ENCODE peak calls at places on chromosome 3, in nine cellular contexts. K is cardiac muscle cell; F is breast epithelium; Z is activated T-cell treated with anti-CD3 and anti-CD28 coated beads for 1 hour; V is stimulated activated CD8-positive, alpha-beta memory T cell treated with anti-CD3 and anti-CD28 coated beads, Interleukin-4, amount 100 ng/mL, for 4 hours; I is NCI-H1092 treated with DMSO at 0.1 percent for 48 hours; E is NAMALWA; T is stimulated activated CD4-positive, alpha-beta T cell treated with anti-CD3 and anti-CD28 coated beads, Interleukin-12 subunit alpha, Interleukin-12 subunit beta, amount 100 ng/mL, for 48 hours; S is activated gamma-delta T cell treated with anti-CD3 and anti-CD28 coated beads, Interleukin-2, amount 50 U/mL, for 16 hours. H is an unnamed sample.

GRCh38 chr3:120561251-120562045 is 34.7 kb upstream of the NDUFB4 start:
- DNase-seq in V (peak), K (peak), E (peak), Z (peak), F (no peak), S (peak), I (peak), T (peak), H (no peak)

GRCh38 chr3:99755831-99756230 is 61.8 kb upstream of the CMSS1 start:
- DNase-seq in K (no peak), V (no peak), E (no peak), Z (no peak), S (no peak), I (no peak), T (no peak), F (no peak), H (no peak)

GRCh38 chr3:171646357-171647133 is 163.7 kb downstream of the PLD1 start:
- DNase-seq in V (no peak), F (no peak), E (peak), T (no peak), K (peak), S (no peak), Z (no peak), I (peak), H (no peak)

GRCh38 chr3:75192065-75192658 is 472.0 kb upstream of the FRG2C start:
- DNase-seq in S (peak), T (peak), Z (peak), I (no peak), E (peak), F (no peak), V (peak), K (peak), H (no peak)

GRCh38 chr3:170200992-170201391 is 19.5 kb upstream of the PHC3 start:
- DNase-seq in V (no peak), S (no peak), I (no peak), E (no peak), Z (no peak), K (no peak), T (no peak), F (no peak), H (no peak)

GRCh38 chr3:126441256-126441880 is 34.3 kb downstream of the ZXDC start:
- DNase-seq in Z (no peak), E (no peak), K (no peak), I (no peak), V (no peak), T (no peak), S (no peak), F (no peak), H (no peak)

GRCh38 chr3:139111392-139112229 is 66.9 kb upstream of the PRR23C start:
- DNase-seq in T (peak), V (peak), E (peak), K (peak), S (peak), I (peak), F (peak), Z (peak), H (no peak)

GRCh38 chr3:50840983-50841489 is 166.3 kb downstream of the DOCK3 start:
- DNase-seq in I (no peak), S (no peak), T (no peak), Z (no peak), F (no peak), V (no peak), K (no peak), E (no peak), H (no peak)

GRCh38 chr3:142963266-142964149 is at the start of gene PAQR9:
- DNase-seq in I (peak), S (no peak), F (no peak), Z (no peak), E (no peak), T (no peak), V (no peak), K (peak), H (no peak)

GRCh38 chr3:127177226-127177625 is 15.7 kb upstream of the PRR23E start:
- DNase-seq in K (peak), F (no peak), V (no peak), Z (no peak), E (no peak), I (no peak), T (no peak), S (no peak), H (no peak)

GRCh38 chr3:46065294-46065705 is 38.0 kb upstream of the XCR1 start:
- DNase-seq in T (peak), E (peak), S (peak), Z (peak), V (peak), F (no peak), I (peak), K (no peak), H (no peak)

GRCh38 chr3:159632124-159632523 is 356.5 kb upstream of the IL12A start:
- DNase-seq in F (no peak), E (no peak), T (no peak), I (no peak), V (no peak), S (no peak), K (no peak), Z (no peak), H (no peak)

GRCh38 chr3:55189359-55189801 is 261.5 kb upstream of the LRTM1 start:
- DNase-seq in F (no peak), V (no peak), I (no peak), Z (no peak), T (no peak), S (no peak), K (peak), E (no peak), H (no peak)

GRCh38 chr3:120119846-120120510 is 25.7 kb upstream of the GSK3B start:
- DNase-seq in T (no peak), I (no peak), F (no peak), Z (no peak), S (no peak), K (no peak), V (no peak), E (no peak), H (no peak)

GRCh38 chr3:132730891-132731580 is 8.8 kb upstream of the NPHP3 start:
- DNase-seq in K (peak), I (peak), T (no peak), F (no peak), Z (no peak), E (peak), S (no peak), V (no peak), H (peak)

GRCh38 chr3:48047841-48048456 is 31.7 kb upstream of the MAP4 start:
- DNase-seq in I (no peak), F (no peak), K (peak), S (no peak), T (no peak), V (no peak), Z (no peak), E (no peak), H (no peak)

GRCh38 chr3:123119802-123120201 is 53.0 kb downstream of the PDIA5 start:
- DNase-seq in F (no peak), V (no peak), E (no peak), I (no peak), Z (no peak), K (no peak), T (no peak), S (no peak), H (no peak)

GRCh38 chr3:188255190-188255589 is 101.2 kb downstream of the LPP start:
- DNase-seq in I (no peak), S (no peak), K (no peak), V (no peak), E (no peak), F (no peak), Z (no peak), T (no peak), H (no peak)

GRCh38 chr3:64888165-64888564 is 200.4 kb upstream of the ADAMTS9 start:
- DNase-seq in V (no peak), S (no peak), K (peak), I (no peak), E (no peak), Z (no peak), F (no peak), T (no peak), H (no peak)